ENCODE peak calls at places on chromosome 18, in eight cellular contexts. I is pancreas, P is Karpas-422, R is spleen, T is GM23248, S is SK-N-SH, M is small intestine, X is keratinocyte. N is an unnamed sample.

GRCh38 chr18:23238152-23238531 is 102.9 kb downstream of the CABLES1 start:
- DNase-seq in I (no peak), P (no peak), R (no peak), T (peak; percentile 95), S (no peak), M (peak; percentile 82), X (no peak), N (peak; percentile 78)

GRCh38 chr18:23827681-23828080 is 138.4 kb downstream of the LAMA3 start:
- DNase-seq in I (no peak), P (no peak), R (no peak), T (no peak), S (no peak), M (no peak), X (peak; percentile 93), N (no peak)

GRCh38 chr18:1488957-1489356 is 584.3 kb downstream of the ADCYAP1 start:
- DNase-seq in I (no peak), P (no peak), R (no peak), T (no peak), S (no peak), M (no peak), X (no peak), N (no peak)

GRCh38 chr18:65938592-65939372 is 188.0 kb downstream of the CDH7 start:
- DNase-seq in I (no peak), P (peak; percentile 91), R (no peak), T (peak; percentile 2), S (peak; percentile 10), M (peak; percentile 39), X (no peak), N (no peak)

GRCh38 chr18:2847341-2848144 is 737 bp downstream of the EMILIN2 start:
- DNase-seq in I (no peak), P (peak; percentile 48), R (peak; percentile 86), T (peak; percentile 68), S (peak; percentile 72), M (no peak), X (no peak), N (no peak)

GRCh38 chr18:8416212-8417019 is 192.8 kb upstream of the RAB12 start:
- DNase-seq in I (no peak), P (no peak), R (no peak), T (peak; percentile 4), S (no peak), M (no peak), X (no peak), N (no peak)

GRCh38 chr18:51135795-51136194 is 61.7 kb downstream of the MEX3C start:
- DNase-seq in I (no peak), P (peak; percentile 57), R (no peak), T (no peak), S (no peak), M (no peak), X (peak; percentile 35), N (no peak)

GRCh38 chr18:34158881-34159690 is 65.6 kb downstream of the NOL4 start:
- DNase-seq in I (peak; percentile 21), P (no peak), R (peak; percentile 74), T (peak; percentile 10), S (peak; percentile 87), M (peak; percentile 2), X (no peak), N (no peak)

GRCh38 chr18:31203086-31203793 is 40.6 kb upstream of the DSC1 start:
- DNase-seq in I (no peak), P (peak; percentile 97), R (peak; percentile 83), T (no peak), S (no peak), M (peak; percentile 65), X (no peak), N (peak; percentile 69)

GRCh38 chr18:37393945-37394609 is 171.5 kb downstream of the CELF4 start:
- DNase-seq in I (peak; percentile 52), P (no peak), R (peak; percentile 93), T (peak; percentile 91), S (peak; percentile 97), M (peak; percentile 7), X (no peak), N (peak; percentile 94)

GRCh38 chr18:74596959-74597661 is 560 bp upstream of the ZNF407 start:
- DNase-seq in I (peak; percentile 63), P (peak; percentile 90), R (peak; percentile 95), T (peak; percentile 88), S (peak; percentile 73), M (no peak), X (no peak), N (peak; percentile 92)

GRCh38 chr18:6376433-6377229 is 38.1 kb downstream of the L3MBTL4 start:
- DNase-seq in I (no peak), P (no peak), R (no peak), T (no peak), S (no peak), M (no peak), X (no peak), N (no peak)

GRCh38 chr18:4125939-4126250 is 329.2 kb downstream of the DLGAP1 start:
- DNase-seq in I (no peak), P (no peak), R (no peak), T (no peak), S (no peak), M (no peak), X (no peak), N (no peak)

GRCh38 chr18:10444314-10445006 is 10.0 kb upstream of the APCDD1 start:
- DNase-seq in I (no peak), P (no peak), R (no peak), T (no peak), S (no peak), M (no peak), X (no peak), N (no peak)

GRCh38 chr18:38706373-38706772 is 1140.8 kb upstream of the CELF4 start:
- DNase-seq in I (no peak), P (no peak), R (no peak), T (no peak), S (no peak), M (no peak), X (no peak), N (no peak)

GRCh38 chr18:1104265-1104792 is 199.7 kb downstream of the ADCYAP1 start:
- DNase-seq in I (no peak), P (no peak), R (no peak), T (peak; percentile 12), S (no peak), M (no peak), X (no peak), N (no peak)

GRCh38 chr18:23114911-23115310 is 20.4 kb upstream of the CABLES1 start:
- DNase-seq in I (no peak), P (no peak), R (no peak), T (peak; percentile 16), S (no peak), M (peak; percentile 65), X (no peak), N (no peak)

DNA sequence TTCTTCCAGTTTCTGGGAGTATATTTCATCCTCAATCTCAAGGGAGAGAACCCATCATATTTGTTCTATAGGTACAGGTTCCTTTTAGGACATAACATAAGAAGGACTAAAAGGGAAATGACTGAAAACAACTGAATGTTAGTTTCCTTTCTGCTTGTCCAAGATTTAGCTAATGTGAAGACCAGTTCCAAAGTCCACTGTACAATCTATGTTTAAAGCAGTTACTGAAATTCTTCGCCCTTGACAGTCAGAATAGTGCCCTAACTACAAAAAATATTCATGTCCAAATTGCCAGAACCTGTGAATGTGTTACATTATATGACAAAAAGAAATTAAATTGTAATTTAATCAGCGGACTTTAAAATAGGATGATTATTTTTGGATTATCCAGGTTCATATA is 466.3 kb upstream of the SETBP1 start:
- DNase-seq in I (no peak), P (no peak), R (no peak), T (no peak), S (no peak), M (peak; percentile 25), X (no peak), N (no peak)
- H3K9me3 ChIP-seq in I (no peaks in the 10 kb centered on the region), P (no peaks in the 10 kb centered on the region), R (no peaks in the 10 kb centered on the region), T (no peaks in the 10 kb centered on the region), S (no peaks in the 10 kb centered on the region), M (no peaks in the 10 kb centered on the region), X (no peaks in the 10 kb centered on the region), N (no peaks in the 10 kb centered on the region)

GRCh38 chr18:14912967-14913366 is 165.0 kb downstream of the ANKRD30B start:
- DNase-seq in I (no peak), P (no peak), R (no peak), T (no peak), S (no peak), M (no peak), X (no peak), N (no peak)
- H3K9me3 ChIP-seq in I (no peaks in the 10 kb centered on the region), P (peaks cover 4% of the 10 kb centered on the region), R (peaks cover 4% of the 10 kb centered on the region), T (no peaks in the 10 kb centered on the region), S (no peaks in the 10 kb centered on the region), M (no peaks in the 10 kb centered on the region), X (peaks cover 2% of the 10 kb centered on the region), N (no peaks in the 10 kb centered on the region)

DNA sequence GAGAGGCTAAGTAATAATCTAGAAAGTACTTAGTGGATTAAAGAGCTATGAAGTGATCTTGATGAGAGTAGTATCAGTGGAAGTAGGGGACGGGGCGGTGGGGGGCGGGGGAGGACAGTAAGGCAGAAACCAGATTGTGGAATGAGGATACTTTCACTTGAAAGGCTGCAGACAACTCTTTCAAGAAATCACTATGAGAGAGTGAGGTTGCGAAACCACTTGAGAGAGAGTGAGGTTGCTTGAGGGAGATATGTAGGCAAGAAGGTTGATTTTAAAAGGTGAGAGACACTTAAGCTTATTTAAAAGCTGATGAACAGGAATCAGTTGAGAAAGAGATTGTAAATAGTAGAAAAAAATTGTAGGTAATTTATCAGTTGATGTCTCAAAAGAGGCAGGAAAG is 3.8 kb downstream of the ZNF397 start:
- DNase-seq in I (no peak), P (no peak), R (no peak), T (no peak), S (no peak), M (no peak), X (no peak), N (no peak)
- H3K9me3 ChIP-seq in I (no peaks in the 10 kb centered on the region), P (peaks cover 57% of the 10 kb centered on the region), R (peaks cover 45% of the 10 kb centered on the region), T (peaks cover 7% of the 10 kb centered on the region), S (no peaks in the 10 kb centered on the region), M (no peaks in the 10 kb centered on the region), X (peaks cover 27% of the 10 kb centered on the region), N (no peaks in the 10 kb centered on the region)

GRCh38 chr18:77379976-77380375 is 130.3 kb downstream of the GALR1 start:
- DNase-seq in I (no peak), P (no peak), R (no peak), T (no peak), S (no peak), M (no peak), X (no peak), N (no peak)

GRCh38 chr18:77376733-77377094 is 127.1 kb downstream of the GALR1 start:
- DNase-seq in I (no peak), P (no peak), R (no peak), T (no peak), S (no peak), M (no peak), X (no peak), N (no peak)

GRCh38 chr18:77380695-77381094 is 131.0 kb downstream of the GALR1 start:
- DNase-seq in I (no peak), P (no peak), R (no peak), T (no peak), S (no peak), M (no peak), X (no peak), N (no peak)

GRCh38 chr18:77376043-77376732 is 126.5 kb downstream of the GALR1 start:
- DNase-seq in I (no peak), P (no peak), R (no peak), T (no peak), S (no peak), M (no peak), X (no peak), N (no peak)

DNA sequence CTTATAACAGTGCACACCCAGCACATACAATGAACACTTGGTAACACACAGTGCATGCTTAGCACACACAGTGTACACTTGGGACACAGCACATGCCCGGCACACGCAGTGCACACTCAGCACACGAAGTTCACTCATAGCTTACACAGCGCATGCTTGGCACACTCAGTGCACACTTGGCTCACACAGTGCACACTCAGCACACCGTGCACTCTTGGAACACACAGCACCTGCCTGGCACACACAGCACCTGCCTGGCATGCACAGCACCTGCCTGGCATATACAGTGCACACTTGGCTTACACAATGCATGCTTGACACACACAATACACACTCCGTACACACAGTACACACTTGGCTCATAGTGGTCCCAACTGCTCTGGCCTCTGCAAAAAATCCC is 128.2 kb downstream of the GALR1 start:
- DNase-seq in I (no peak), P (no peak), R (no peak), T (no peak), S (no peak), M (no peak), X (no peak), N (no peak)
- H3K9me3 ChIP-seq in I (no peaks in the 10 kb centered on the region), P (no peaks in the 10 kb centered on the region), R (no peaks in the 10 kb centered on the region), T (no peaks in the 10 kb centered on the region), S (no peaks in the 10 kb centered on the region), M (no peaks in the 10 kb centered on the region), X (peaks cover 5% of the 10 kb centered on the region), N (no peaks in the 10 kb centered on the region)

N was measured in upper lobe of left lung.